ENCODE peak calls at places on chromosomes 1 and 21, in five cellular contexts. One of them, this sample, is unnamed.

GRCh38 chr1:10253755-10254154 is 43.4 kb downstream of the KIF1B start:
- DNase-seq in K562: no peak
- DNase-seq in HepG2: no peak
- DNase-seq in HCT116: no peak
- DNase-seq in H1: no peak
- DNase-seq in this sample: no peak

GRCh38 chr1:180594723-180595122 is 36.0 kb downstream of the OVAAL start:
- DNase-seq in K562: peak
- DNase-seq in HepG2: no peak
- DNase-seq in HCT116: no peak
- DNase-seq in H1: no peak
- DNase-seq in this sample: no peak

GRCh38 chr21:38811257-38811656 is 5.5 kb downstream of the ETS2 start:
- DNase-seq in K562: no peak
- DNase-seq in HepG2: no peak
- DNase-seq in HCT116: no peak
- DNase-seq in H1: no peak
- DNase-seq in this sample: no peak

GRCh38 chr1:6692956-6693355 is 8.7 kb downstream of the DNAJC11 start:
- DNase-seq in K562: no peak
- DNase-seq in HepG2: no peak
- DNase-seq in HCT116: no peak
- DNase-seq in H1: no peak
- DNase-seq in this sample: no peak

GRCh38 chr1:161743231-161743630 is 6.4 kb upstream of the DUSP12 start:
- DNase-seq in K562: no peak
- DNase-seq in HepG2: no peak
- DNase-seq in HCT116: no peak
- DNase-seq in H1: no peak
- DNase-seq in this sample: no peak

GRCh38 chr1:19809044-19809750 is 5.9 kb downstream of the RNF186 start:
- DNase-seq in K562: no peak
- DNase-seq in HepG2: no peak
- DNase-seq in HCT116: no peak
- DNase-seq in H1: no peak
- DNase-seq in this sample: no peak

GRCh38 chr21:43348801-43349261 is 78.1 kb downstream of the SIK1 start:
- DNase-seq in K562: no peak
- DNase-seq in HepG2: no peak
- DNase-seq in HCT116: no peak
- DNase-seq in H1: no peak
- DNase-seq in this sample: no peak

GRCh38 chr1:45573231-45573804 is 10.5 kb upstream of the NASP start:
- DNase-seq in K562: no peak
- DNase-seq in HepG2: no peak
- DNase-seq in HCT116: no peak
- DNase-seq in H1: peak
- DNase-seq in this sample: no peak

GRCh38 chr21:36613064-36613463 is 85.9 kb upstream of the SIM2 start:
- DNase-seq in K562: no peak
- DNase-seq in HepG2: peak
- DNase-seq in HCT116: no peak
- DNase-seq in H1: no peak
- DNase-seq in this sample: no peak

GRCh38 chr1:45957684-45958083 is 154.3 kb downstream of the MAST2 start:
- DNase-seq in K562: no peak
- DNase-seq in HepG2: no peak
- DNase-seq in HCT116: no peak
- DNase-seq in H1: no peak
- DNase-seq in this sample: no peak

GRCh38 chr1:15848929-15849774 is 1.6 kb downstream of the SPEN start:
- DNase-seq in K562: peak
- DNase-seq in HepG2: peak
- DNase-seq in HCT116: peak
- DNase-seq in H1: peak
- DNase-seq in this sample: no peak

GRCh38 chr21:16438761-16439160 is 709.0 kb downstream of the USP25 start:
- DNase-seq in K562: no peak
- DNase-seq in HepG2: no peak
- DNase-seq in HCT116: no peak
- DNase-seq in H1: no peak
- DNase-seq in this sample: no peak

GRCh38 chr1:29682918-29683314 is 446.6 kb downstream of the PTPRU start:
- DNase-seq in K562: no peak
- DNase-seq in HepG2: no peak
- DNase-seq in HCT116: no peak
- DNase-seq in H1: peak
- DNase-seq in this sample: no peak

GRCh38 chr1:111730282-111730681 is 8.9 kb downstream of the INKA2 start:
- DNase-seq in K562: no peak
- DNase-seq in HepG2: no peak
- DNase-seq in HCT116: no peak
- DNase-seq in H1: no peak
- DNase-seq in this sample: no peak

GRCh38 chr21:46297311-46298082 is 11.4 kb downstream of the YBEY start:
- DNase-seq in K562: no peak
- DNase-seq in HepG2: no peak
- DNase-seq in HCT116: no peak
- DNase-seq in H1: peak
- DNase-seq in this sample: no peak

DNA sequence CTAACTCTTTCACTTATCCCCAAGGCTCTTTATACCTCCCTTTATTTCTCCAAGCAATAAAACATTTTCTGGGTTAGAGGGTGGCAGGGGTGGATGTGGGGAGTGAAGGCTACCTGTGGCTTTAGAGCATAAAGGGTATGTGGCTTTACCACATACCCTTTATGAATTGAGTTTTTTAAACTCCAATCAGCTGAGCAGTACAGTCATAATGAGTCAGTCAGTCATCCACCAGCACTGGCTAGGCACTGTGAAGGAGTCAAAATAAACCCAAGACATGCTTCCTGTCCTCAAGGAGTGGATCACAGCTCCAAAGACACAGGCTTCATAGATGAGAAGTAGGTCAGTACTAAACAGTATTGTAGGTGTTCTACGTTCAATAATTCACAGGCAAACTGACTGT is 2.6 kb upstream of the TDRD10 start:
- DNase-seq in K562: no peak
- DNase-seq in HepG2: no peak
- DNase-seq in HCT116: no peak
- DNase-seq in H1: no peak
- DNase-seq in this sample: no peak
- TF ChIP-seq SIN3A in K562: no peak
- TF ChIP-seq SIN3A in HepG2: no peak
- TF ChIP-seq SIN3A in HCT116: no peak
- TF ChIP-seq SIN3A in H1: no peak
- TF ChIP-seq SIN3A in this sample: no peak

GRCh38 chr21:26506951-26507350 is 66.1 kb downstream of the CYYR1 start:
- DNase-seq in K562: no peak
- DNase-seq in HepG2: no peak
- DNase-seq in HCT116: no peak
- DNase-seq in H1: no peak
- DNase-seq in this sample: peak
- H3K27ac ChIP-seq in K562: no peak
- H3K27ac ChIP-seq in HepG2: no peak
- H3K27ac ChIP-seq in HCT116: no peak
- H3K27ac ChIP-seq in H1: no peak
- H3K27ac ChIP-seq in this sample: no peak

DNA sequence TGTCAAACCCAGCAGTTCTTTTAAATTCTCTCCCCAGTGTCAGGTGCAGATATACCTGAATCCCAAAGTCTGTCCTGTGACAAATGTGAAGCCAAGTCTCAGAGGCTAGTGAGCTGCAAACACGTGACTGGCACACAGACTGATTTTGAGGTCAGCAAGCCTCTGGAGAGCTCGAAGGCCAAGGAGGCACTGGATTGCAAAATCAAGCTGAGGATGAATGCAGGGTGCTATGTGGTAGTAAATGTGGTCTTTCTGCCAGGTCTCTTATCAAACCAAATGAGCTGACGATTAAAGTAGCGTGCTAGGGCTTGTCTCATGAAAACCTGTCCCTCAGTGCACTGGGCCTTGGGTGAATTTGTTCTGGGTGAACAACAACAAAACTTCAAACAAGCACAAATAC is 20.6 kb downstream of the GPR3 start:
- DNase-seq in K562: no peak
- DNase-seq in HepG2: no peak
- DNase-seq in HCT116: no peak
- DNase-seq in H1: no peak
- DNase-seq in this sample: no peak
- TF ChIP-seq SIN3A in K562: no peak
- TF ChIP-seq SIN3A in HepG2: no peak
- TF ChIP-seq SIN3A in HCT116: no peak
- TF ChIP-seq SIN3A in H1: no peak
- TF ChIP-seq SIN3A in this sample: no peak

DNA sequence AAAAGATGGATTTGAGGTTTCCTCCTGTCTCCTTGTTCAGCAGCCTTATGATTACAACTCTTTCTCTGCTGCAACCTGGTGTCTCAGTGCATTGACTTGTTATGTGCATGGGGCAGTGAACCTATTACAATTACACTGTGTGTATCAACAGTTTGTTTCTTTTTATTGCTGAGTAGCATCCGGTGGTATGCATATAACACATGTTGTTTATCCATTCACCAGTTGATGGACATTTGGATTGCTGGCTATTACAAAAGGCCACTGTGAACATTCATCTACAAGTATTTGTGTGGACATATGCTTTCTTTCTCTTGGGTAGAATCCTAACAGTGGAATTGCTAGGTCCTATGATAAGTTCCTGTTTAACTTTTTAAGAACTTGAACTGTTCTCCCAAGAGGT is 65.9 kb downstream of the FMO4 start:
- DNase-seq in K562: no peak
- DNase-seq in HepG2: no peak
- DNase-seq in HCT116: no peak
- DNase-seq in H1: no peak
- DNase-seq in this sample: no peak
- H3K27ac ChIP-seq in K562: no peak
- H3K27ac ChIP-seq in HepG2: no peak
- H3K27ac ChIP-seq in HCT116: no peak
- H3K27ac ChIP-seq in H1: no peak
- H3K27ac ChIP-seq in this sample: no peak

GRCh38 chr1:235525314-235525713 is 21.1 kb upstream of the B3GALNT2 start:
- DNase-seq in K562: no peak
- DNase-seq in HepG2: no peak
- DNase-seq in HCT116: no peak
- DNase-seq in H1: no peak
- DNase-seq in this sample: no peak
- TF ChIP-seq SIN3A in K562: no peak
- TF ChIP-seq SIN3A in HepG2: no peak
- TF ChIP-seq SIN3A in HCT116: no peak
- TF ChIP-seq SIN3A in H1: no peak
- TF ChIP-seq SIN3A in this sample: no peak

GRCh38 chr1:43981135-43981491 is 2.1 kb downstream of the B4GALT2 start:
- DNase-seq in K562: no peak
- DNase-seq in HepG2: no peak
- DNase-seq in HCT116: no peak
- DNase-seq in H1: no peak
- DNase-seq in this sample: no peak
- H3K27ac ChIP-seq in K562: no peak
- H3K27ac ChIP-seq in HepG2: no peak
- H3K27ac ChIP-seq in HCT116: no peak
- H3K27ac ChIP-seq in H1: no peak
- H3K27ac ChIP-seq in this sample: no peak

DNA sequence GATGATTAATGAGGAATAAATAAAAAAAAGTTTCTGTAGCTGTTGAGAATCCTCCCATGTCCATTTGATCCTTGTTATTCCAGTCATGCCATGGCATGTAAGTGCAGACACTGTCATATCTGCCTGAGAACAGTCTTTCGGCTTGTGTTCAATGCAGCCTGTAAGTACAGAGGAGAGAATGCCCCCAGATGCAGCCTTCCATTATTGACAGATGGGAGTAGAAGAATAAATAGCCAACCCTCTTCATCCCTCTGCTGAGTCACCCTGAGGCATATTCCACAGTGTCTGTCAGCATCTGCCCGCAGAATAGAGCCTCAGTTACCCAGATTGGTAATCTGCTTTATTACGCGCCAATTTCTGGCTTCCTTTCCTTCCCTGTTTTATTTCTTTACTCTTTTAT is 139.4 kb downstream of the LRRC7 start:
- DNase-seq in K562: no peak
- DNase-seq in HepG2: no peak
- DNase-seq in HCT116: no peak
- DNase-seq in H1: no peak
- DNase-seq in this sample: no peak
- TF ChIP-seq SIN3A in K562: no peak
- TF ChIP-seq SIN3A in HepG2: no peak
- TF ChIP-seq SIN3A in HCT116: no peak
- TF ChIP-seq SIN3A in H1: no peak
- TF ChIP-seq SIN3A in this sample: no peak

GRCh38 chr1:35506960-35507901 is 50.0 kb downstream of the KIAA0319L start:
- DNase-seq in K562: no peak
- DNase-seq in HepG2: no peak
- DNase-seq in HCT116: no peak
- DNase-seq in H1: no peak
- DNase-seq in this sample: no peak
- H3K27ac ChIP-seq in K562: peak
- H3K27ac ChIP-seq in HepG2: no peak
- H3K27ac ChIP-seq in HCT116: no peak
- H3K27ac ChIP-seq in H1: no peak
- H3K27ac ChIP-seq in this sample: no peak